ENCODE peak calls at places on chromosomes 1 and 21, in four cellular contexts. C is K562, I is H1, B is GM12878. T is an unnamed sample.

GRCh38 chr1:210464519-210465039 is 135.9 kb downstream of the HHAT start:
- DNase-seq in I (no peak), B (no peak), C (no peak), T (peak)

GRCh38 chr1:4002061-4002521 is 102.0 kb upstream of the C1orf174 start:
- DNase-seq in B (no peak), I (no peak), C (no peak), T (no peak)

GRCh38 chr21:43609501-43610340 is 49.6 kb downstream of the HSF2BP start:
- DNase-seq in C (no peak), I (no peak), B (no peak), T (peak)

GRCh38 chr1:37602750-37603694 is 7.3 kb upstream of the GNL2 start:
- DNase-seq in I (no peak), C (peak), B (no peak), T (peak)

GRCh38 chr1:160086162-160086892 is 5.0 kb downstream of the KCNJ9 start:
- DNase-seq in B (no peak), I (no peak), C (no peak), T (no peak)

GRCh38 chr21:45285266-45285931 is 2.3 kb downstream of the POFUT2 start:
- DNase-seq in I (no peak), C (no peak), B (no peak), T (no peak)

GRCh38 chr1:152398812-152399698 is 15.0 kb downstream of the CRNN start:
- DNase-seq in I (no peak), B (no peak), C (peak), T (no peak)

GRCh38 chr1:29638281-29638680 is 402.0 kb downstream of the PTPRU start:
- DNase-seq in B (no peak), C (no peak), I (no peak), T (no peak)

GRCh38 chr1:117244971-117245370 is 34.2 kb upstream of the VTCN1 start:
- DNase-seq in C (no peak), B (no peak), I (no peak), T (no peak)

GRCh38 chr1:91129458-91129857 is 107.6 kb upstream of the ZNF644 start:
- DNase-seq in C (no peak), B (no peak), I (no peak), T (no peak)

GRCh38 chr1:234093107-234093506 is 188.6 kb downstream of the SLC35F3 start:
- DNase-seq in C (no peak), B (no peak), I (no peak), T (no peak)

GRCh38 chr1:6587261-6588005 is 7.6 kb downstream of the ZBTB48 start:
- DNase-seq in I (no peak), C (no peak), B (no peak), T (peak)

GRCh38 chr1:112998592-112999235 is 42.7 kb upstream of the SLC16A1 start:
- DNase-seq in C (peak), I (no peak), B (no peak), T (peak)

GRCh38 chr1:64624859-64625258 is 120.0 kb upstream of the RAVER2 start:
- DNase-seq in C (no peak), I (no peak), B (no peak), T (peak)

GRCh38 chr1:186828612-186829542 is at the start of gene PLA2G4A:
- DNase-seq in I (no peak), B (no peak), C (no peak), T (no peak)

GRCh38 chr1:190019717-190020116 is 457.9 kb downstream of the BRINP3 start:
- DNase-seq in I (no peak), C (no peak), B (no peak), T (no peak)

GRCh38 chr1:170448661-170449158 is 83.3 kb upstream of the GORAB start:
- DNase-seq in C (no peak), B (no peak), I (no peak), T (no peak)

GRCh38 chr1:59266180-59266926 is 30.5 kb upstream of the FGGY start:
- DNase-seq in I (no peak), C (no peak), B (peak), T (no peak)

GRCh38 chr1:115837762-115838421 is 3.0 kb downstream of the NHLH2 start:
- DNase-seq in C (no peak), B (no peak), I (no peak), T (no peak)

GRCh38 chr1:25872708-25873107 is 2.8 kb downstream of the PAQR7 start:
- DNase-seq in C (no peak), B (no peak), I (no peak), T (no peak)

GRCh38 chr1:115668579-115668978 is 26.8 kb downstream of the VANGL1 start:
- DNase-seq in B (no peak), I (no peak), C (peak), T (no peak)

GRCh38 chr21:34192646-34193285 is 119.4 kb downstream of the MRPS6 start:
- DNase-seq in B (peak), I (no peak), C (no peak), T (no peak)

GRCh38 chr1:147619741-147620140 is 50.6 kb downstream of the ACP6 start:
- DNase-seq in B (no peak), I (no peak), C (no peak), T (no peak)

GRCh38 chr1:189606795-189607476 is 870.7 kb downstream of the BRINP3 start:
- DNase-seq in B (no peak), C (no peak), I (no peak), T (no peak)

GRCh38 chr21:42652527-42653491 is 612 bp upstream of the PDE9A start:
- DNase-seq in I (no peak), B (no peak), C (peak), T (peak)

GRCh38 chr1:211259596-211260126 is 495 bp downstream of the RCOR3 start:
- DNase-seq in C (peak), I (no peak), B (no peak), T (peak)

GRCh38 chr1:165173409-165173808 is 183.1 kb downstream of the LMX1A start:
- DNase-seq in I (no peak), B (no peak), C (no peak), T (no peak)

GRCh38 chr1:110035236-110035752 is 870 bp downstream of the STRIP1 start:
- DNase-seq in C (no peak), B (no peak), I (no peak), T (no peak)

GRCh38 chr1:226498690-226499008 is 49.9 kb upstream of the STUM start:
- DNase-seq in C (no peak), B (no peak), I (no peak), T (no peak)
- TF ChIP-seq NRF1 in C (no peak), B (no peak), I (no peak), T (no peak)

DNA sequence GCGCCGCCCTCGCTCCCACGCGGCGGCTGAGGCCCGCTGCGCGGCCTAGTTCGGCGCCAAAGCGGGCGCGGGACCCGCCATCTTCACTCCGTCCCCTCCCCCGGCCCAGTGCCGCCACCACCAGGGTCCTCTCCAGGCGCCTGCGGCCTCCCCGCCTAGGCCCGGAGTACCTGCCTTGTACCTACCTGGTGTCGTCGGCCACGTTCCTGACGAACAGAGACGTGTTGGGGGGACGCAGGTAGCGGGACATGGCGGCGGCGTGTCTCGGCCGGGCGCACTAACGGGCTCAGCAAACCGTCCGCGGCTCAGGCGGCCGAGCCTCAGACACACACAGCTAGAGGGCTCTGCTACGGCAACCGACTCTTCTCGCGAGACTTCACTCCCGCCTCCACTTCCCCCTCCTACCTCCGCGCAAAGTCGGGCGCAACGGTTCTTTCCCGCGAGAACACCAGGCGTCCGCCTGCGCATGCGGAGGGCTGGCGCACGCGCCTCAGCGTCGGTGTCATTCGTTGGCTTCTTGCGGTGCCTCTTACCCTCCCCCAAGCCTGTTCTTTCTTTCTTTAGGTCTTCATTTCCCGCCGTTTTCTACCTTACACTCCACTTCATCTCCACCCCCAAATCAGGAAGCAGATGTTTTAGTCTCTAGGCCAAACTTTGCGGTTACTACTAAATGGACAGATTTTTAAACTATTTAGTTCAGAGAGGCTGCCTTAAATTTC is at the start of gene SRSF10:
- DNase-seq in B (peak), C (peak), I (peak), T (peak)
- TF ChIP-seq EP300 in B (no peak), C (peak), I (no peak), T (no peak)

GRCh38 chr1:100866041-100866900 is 28.4 kb downstream of the EXTL2 start:
- DNase-seq in B (no peak), C (peak), I (no peak), T (peak)

GRCh38 chr1:100862591-100862990 is 32.1 kb downstream of the EXTL2 start:
- DNase-seq in B (no peak), C (no peak), I (no peak), T (no peak)

GRCh38 chr1:100869996-100870395 is 24.6 kb downstream of the EXTL2 start:
- DNase-seq in I (no peak), C (no peak), B (no peak), T (no peak)

GRCh38 chr1:100866901-100867206 is 27.8 kb downstream of the EXTL2 start:
- DNase-seq in I (no peak), C (no peak), B (no peak), T (no peak)

GRCh38 chr1:100868364-100868995 is 26.2 kb downstream of the EXTL2 start:
- DNase-seq in I (no peak), B (no peak), C (peak), T (peak)
- TF ChIP-seq NRF1 in I (no peak), B (no peak), C (no peak), T (no peak)

GRCh38 chr1:239429163-239429562 is 42.8 kb downstream of the CHRM3 start:
- DNase-seq in I (no peak), C (no peak), B (no peak), T (no peak)
- TF ChIP-seq EP300 in I (no peak), C (no peak), B (no peak), T (no peak)

GRCh38 chr1:15428815-15429435 is 9.3 kb upstream of the CTRC start:
- DNase-seq in I (no peak), C (no peak), B (no peak), T (peak)

GRCh38 chr1:15430787-15431570 is 7.3 kb upstream of the CTRC start:
- DNase-seq in B (no peak), I (peak), C (peak), T (peak)

GRCh38 chr1:15431571-15431948 is 6.7 kb upstream of the CTRC start:
- DNase-seq in C (no peak), I (no peak), B (no peak), T (peak)

GRCh38 chr1:15427280-15427666 is 11.0 kb upstream of the CTRC start:
- DNase-seq in C (no peak), I (no peak), B (no peak), T (no peak)

GRCh38 chr1:15429701-15430149 is 8.5 kb upstream of the CTRC start:
- DNase-seq in I (no peak), B (no peak), C (no peak), T (peak)
- TF ChIP-seq NRF1 in I (no peak), B (no peak), C (no peak), T (no peak)

GRCh38 chr1:214141486-214141885 is 139.5 kb upstream of the SMYD2 start:
- DNase-seq in I (no peak), C (no peak), B (no peak), T (no peak)

GRCh38 chr1:214136336-214136735 is 144.6 kb upstream of the SMYD2 start:
- DNase-seq in I (no peak), B (no peak), C (no peak), T (no peak)

DNA sequence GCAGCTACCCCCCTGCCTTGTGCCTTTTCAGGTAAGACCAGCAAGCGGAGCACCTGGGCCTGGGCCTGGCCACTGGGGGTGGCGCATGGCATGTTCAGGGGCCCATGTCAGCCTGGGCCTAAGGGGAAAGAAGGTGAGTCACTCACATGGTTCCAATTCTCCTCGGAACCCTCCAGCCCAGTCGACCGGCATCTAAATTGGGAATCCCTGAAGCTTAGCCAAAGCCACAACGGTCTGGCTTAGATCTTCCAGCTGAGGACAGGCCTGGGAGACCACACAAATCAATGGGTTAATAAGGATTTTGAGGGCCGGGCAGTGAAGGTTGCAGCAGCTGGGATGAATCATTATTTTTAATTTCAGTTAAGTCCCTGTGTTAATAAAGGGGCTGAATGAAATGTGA is 145.1 kb upstream of the SMYD2 start:
- DNase-seq in B (no peak), I (no peak), C (no peak), T (no peak)
- TF ChIP-seq EP300 in B (no peak), I (no peak), C (no peak), T (no peak)

GRCh38 chr1:61743716-61744620 is 1.7 kb downstream of the PATJ start:
- DNase-seq in B (no peak), I (no peak), C (no peak), T (no peak)
- TF ChIP-seq NRF1 in B (no peak), I (no peak), C (no peak), T (no peak)

GRCh38 chr21:30382201-30382600 is 10.1 kb upstream of the KRTAP13-2 start:
- DNase-seq in C (no peak), I (no peak), B (no peak), T (no peak)
- TF ChIP-seq EP300 in C (no peak), I (no peak), B (no peak), T (no peak)